ENCODE peak calls at places on chromosome 9, in seven cellular contexts. E is astrocyte, P is adrenal gland, N is osteocyte, Q is AG04450, S is fibroblast of lung, D is H9. U is an unnamed sample.

GRCh38 chr9:137715321-137715720 is 96.5 kb downstream of the EHMT1 start:
- DNase-seq in E (no peak), Q (no peak), D (no peak), N (no peak), S (no peak), P (peak; percentile 76), U (no peak)

GRCh38 chr9:3942351-3942750 is 357.5 kb downstream of the GLIS3 start:
- DNase-seq in E (no peak), N (no peak), D (no peak), S (no peak), Q (no peak), P (no peak), U (no peak)

GRCh38 chr9:136303066-136303824 is 649 bp downstream of the CCDC187 start:
- DNase-seq in Q (no peak), D (no peak), P (no peak), S (no peak), E (no peak), N (no peak), U (no peak)

GRCh38 chr9:100309992-100310391 is 42.8 kb downstream of the TEX10 start:
- DNase-seq in E (peak; percentile 52), D (no peak), Q (no peak), P (no peak), N (no peak), S (peak; percentile 62), U (no peak)

GRCh38 chr9:93129286-93129685 is 4.8 kb downstream of the NINJ1 start:
- DNase-seq in Q (no peak), E (no peak), D (peak; percentile 10), S (no peak), P (peak; percentile 66), N (no peak), U (no peak)

GRCh38 chr9:92720209-92720765 is 44.3 kb downstream of the BICD2 start:
- DNase-seq in D (no peak), Q (no peak), E (no peak), S (no peak), P (no peak), N (no peak), U (no peak)

GRCh38 chr9:92723299-92723625 is 41.4 kb downstream of the BICD2 start:
- DNase-seq in E (peak; percentile 84), S (peak; percentile 85), N (no peak), P (no peak), Q (no peak), D (no peak), U (no peak)

GRCh38 chr9:85172001-85172978 is 502.8 kb downstream of the NTRK2 start:
- DNase-seq in P (no peak), Q (no peak), D (no peak), S (peak; percentile 57), N (no peak), E (peak; percentile 54), U (no peak)

GRCh38 chr9:117549444-117549843 is 134.6 kb upstream of the ASTN2 start:
- DNase-seq in E (no peak), D (peak; percentile 62), S (no peak), N (no peak), Q (no peak), P (no peak), U (no peak)

GRCh38 chr9:137445275-137445807 is 4.2 kb upstream of the ENTPD8 start:
- DNase-seq in E (peak; percentile 47), S (peak; percentile 68), Q (peak; percentile 26), P (peak; percentile 84), D (peak; percentile 76), N (no peak), U (no peak)

GRCh38 chr9:72412483-72413040 is 47.6 kb upstream of the ZFAND5 start:
- DNase-seq in P (no peak), E (no peak), N (no peak), Q (no peak), S (no peak), D (no peak), U (no peak)

GRCh38 chr9:6962164-6962563 is 204.4 kb downstream of the KDM4C start:
- DNase-seq in S (no peak), Q (no peak), D (no peak), E (no peak), N (no peak), P (no peak), U (no peak)

GRCh38 chr9:137053944-137054931 is at the start of gene ENTPD2:
- DNase-seq in S (no peak), D (peak; percentile 71), P (no peak), Q (no peak), N (no peak), E (no peak), U (no peak)

GRCh38 chr9:69168709-69169217 is 5.3 kb upstream of the TJP2 start:
- DNase-seq in N (no peak), S (peak; percentile 44), E (peak; percentile 41), Q (no peak), D (peak; percentile 63), P (no peak), U (no peak)

GRCh38 chr9:73916016-73916673 is 581.0 kb upstream of the RORB start:
- DNase-seq in N (no peak), Q (no peak), P (no peak), E (peak; percentile 3), D (peak; percentile 45), S (peak; percentile 12), U (no peak)
- TF ChIP-seq CTCF in N (peak; percentile 14), Q (no peak), P (no peak), E (peak; percentile 10), D (peak; percentile 67), S (no peak), U (peak; percentile 41)

GRCh38 chr9:123933401-123933800 is 3.5 kb upstream of the DENND1A start:
- DNase-seq in E (peak; percentile 80), P (no peak), D (no peak), N (peak; percentile 11), Q (no peak), S (peak; percentile 86), U (no peak)
- TF ChIP-seq CTCF in E (no peak), P (no peak), D (no peak), N (no peak), Q (no peak), S (no peak), U (no peak)

GRCh38 chr9:113906411-113907110 is 30.5 kb downstream of the ZNF618 start:
- DNase-seq in N (peak; percentile 42), Q (no peak), P (no peak), E (peak; percentile 62), D (no peak), S (peak; percentile 69), U (no peak)
- TF ChIP-seq CTCF in N (no peak), Q (no peak), P (no peak), E (no peak), D (no peak), S (no peak), U (no peak)

DNA sequence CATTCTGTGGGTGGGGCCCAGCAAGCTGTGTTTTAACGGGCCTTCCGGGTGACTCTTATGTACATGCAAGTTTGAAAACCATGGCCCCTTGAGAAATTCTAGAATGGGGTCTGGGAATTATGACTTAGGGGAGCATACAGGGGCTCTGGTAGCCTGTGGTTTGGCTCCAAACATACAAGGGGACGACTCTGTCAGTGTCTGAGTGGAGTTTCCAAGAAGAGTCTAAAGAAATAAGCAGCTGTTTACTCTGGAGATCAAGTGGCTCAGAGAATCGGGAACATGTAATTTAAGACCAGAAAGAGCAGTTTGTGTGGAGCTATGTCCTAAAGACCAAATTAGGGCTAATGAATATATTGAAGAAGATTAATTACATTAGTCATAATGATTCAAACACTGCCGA is 177.3 kb downstream of the SLC28A3 start:
- DNase-seq in E (no peak), S (no peak), Q (no peak), P (no peak), D (no peak), N (no peak), U (no peak)
- TF ChIP-seq CTCF in E (no peak), S (no peak), Q (no peak), P (no peak), D (no peak), N (no peak), U (no peak)

DNA sequence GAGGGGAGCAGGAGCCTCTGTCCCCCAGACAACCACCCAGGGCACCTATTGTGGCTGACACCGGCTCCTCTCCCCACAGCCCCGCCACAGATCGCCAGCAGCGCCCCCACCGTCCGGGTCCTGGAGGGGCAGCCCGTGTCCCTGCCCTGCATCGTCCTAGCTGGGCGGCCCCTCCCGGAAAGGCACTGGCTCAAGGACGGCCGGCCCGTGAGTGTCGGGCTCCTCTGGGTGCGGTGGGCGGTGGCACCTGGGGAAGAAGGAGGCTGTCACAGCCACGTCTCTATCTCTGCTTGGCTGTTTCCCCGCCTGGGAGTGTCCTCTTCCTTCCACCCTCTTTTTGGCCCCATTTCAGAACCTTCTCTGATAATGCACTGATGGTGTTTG is 55.1 kb downstream of the HMCN2 start:
- DNase-seq in D (peak; percentile 77), P (peak; percentile 74), Q (no peak), S (no peak), E (no peak), N (no peak), U (no peak)
- TF ChIP-seq CTCF in D (peak; percentile 60), P (no peak), Q (no peak), S (no peak), E (no peak), N (no peak), U (no peak)

GRCh38 chr9:131801811-131802210 is 61.9 kb upstream of the RAPGEF1 start:
- DNase-seq in S (no peak), N (no peak), D (no peak), E (no peak), P (no peak), Q (no peak), U (no peak)
- TF ChIP-seq CTCF in S (no peak), N (no peak), D (peak; percentile 54), E (no peak), P (no peak), Q (no peak), U (no peak)

GRCh38 chr9:128580731-128581130 is 28.3 kb downstream of the SPTAN1 start:
- DNase-seq in D (no peak), N (no peak), S (no peak), P (no peak), E (no peak), Q (no peak), U (no peak)
- TF ChIP-seq CTCF in D (no peak), N (no peak), S (no peak), P (no peak), E (no peak), Q (no peak), U (no peak)